ENCODE peak calls at places on chromosomes 3 and 15, in five cellular contexts. Q is ovary, C is stomach, N is heart right ventricle, B is breast epithelium. P is an unnamed sample. For H3K4me1, H3K27me3 and H3K9me3, the result is how much of the 10 kb centered on the place peaks cover.

GRCh38 chr3:39415983-39416382 is 9.5 kb downstream of the RPSA start:
- DNase-seq in B (no peak), Q (no peak), C (no peak), N (no peak), P (no peak)

GRCh38 chr15:80669599-80670273 is 25.4 kb upstream of the ABHD17C start:
- DNase-seq in C (no peak), Q (no peak), N (no peak), B (no peak), P (no peak)

GRCh38 chr3:42300013-42300412 is 34.0 kb upstream of the CCK start:
- DNase-seq in N (peak), Q (no peak), B (no peak), C (no peak), P (no peak)

GRCh38 chr15:31483053-31483923 is 156.7 kb downstream of the KLF13 start:
- DNase-seq in Q (no peak), C (peak), B (no peak), N (no peak), P (no peak)

GRCh38 chr3:194091141-194091540 is 44.8 kb upstream of the HES1 start:
- DNase-seq in B (no peak), Q (no peak), C (no peak), N (no peak), P (no peak)

GRCh38 chr3:152222327-152222726 is 46.4 kb upstream of the MBNL1 start:
- DNase-seq in N (no peak), C (no peak), B (no peak), Q (no peak), P (no peak)

GRCh38 chr3:54538346-54538745 is 389.5 kb downstream of the LRTM1 start:
- DNase-seq in N (no peak), B (no peak), C (no peak), Q (no peak), P (no peak)

GRCh38 chr3:183507551-183507950 is 48.0 kb downstream of the KLHL6 start:
- DNase-seq in N (no peak), C (peak), B (no peak), Q (no peak), P (peak)

GRCh38 chr3:20071182-20071581 is 30.9 kb downstream of the KAT2B start:
- DNase-seq in Q (no peak), B (no peak), N (no peak), C (no peak), P (no peak)

GRCh38 chr3:106249159-106249558 is 380.3 kb upstream of the CBLB start:
- DNase-seq in B (no peak), N (no peak), C (no peak), Q (no peak), P (no peak)

DNA sequence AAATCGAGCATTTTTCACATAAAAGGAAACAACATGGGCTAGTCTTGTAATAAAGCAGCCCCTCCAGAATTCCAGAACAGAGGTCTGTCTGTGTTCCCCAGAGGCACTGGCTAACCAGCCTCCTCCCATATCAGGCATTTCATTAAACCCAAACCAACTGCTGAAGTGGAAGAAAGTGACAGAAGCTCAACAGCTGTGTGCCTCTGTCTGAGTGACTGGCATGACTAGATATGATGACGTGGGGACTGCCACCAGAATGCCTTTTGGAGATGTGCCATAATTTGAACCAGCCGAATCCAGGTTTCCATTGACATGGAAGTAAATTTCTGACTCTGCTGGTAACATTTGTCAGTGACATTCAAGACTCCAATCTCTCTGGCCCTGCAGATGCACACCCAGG is 8.7 kb downstream of the LIMD1 start:
- DNase-seq in N (no peak), C (no peak), B (no peak), Q (no peak), P (no peak)
- H3K4me1 ChIP-seq in N (half or more), C (half or more), B (under half), Q (under half), P (half or more)

GRCh38 chr3:56467801-56468183 is 475 bp downstream of the ERC2 start:
- DNase-seq in Q (peak), N (no peak), C (no peak), B (no peak), P (no peak)
- H3K27me3 ChIP-seq in Q (under half), N (under half), C (under half), B (under half), P (under half)

DNA sequence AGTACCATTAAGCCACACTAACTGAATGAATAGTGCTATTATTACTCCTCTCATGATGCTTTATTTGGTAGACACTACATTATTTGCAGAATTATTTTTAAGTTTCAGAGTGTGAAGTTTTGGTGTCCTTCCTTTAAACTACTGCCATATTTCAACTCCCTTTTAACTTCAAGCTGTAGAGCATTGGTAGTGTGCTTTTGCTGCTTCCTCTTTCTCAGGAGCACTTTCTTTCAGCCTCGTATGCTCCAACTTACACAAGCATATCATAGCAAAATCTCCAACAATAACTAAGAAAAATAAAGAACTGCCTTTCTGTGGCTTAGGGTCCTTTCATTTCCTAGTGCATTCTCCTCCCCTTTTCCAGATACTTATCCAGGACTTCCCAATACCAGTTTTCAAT is 476.4 kb upstream of the AGTR1 start:
- DNase-seq in Q (no peak), N (no peak), C (no peak), B (no peak), P (no peak)
- H3K9me3 ChIP-seq in Q (under half), N (under half), C (under half), B (under half), P (under half)

DNA sequence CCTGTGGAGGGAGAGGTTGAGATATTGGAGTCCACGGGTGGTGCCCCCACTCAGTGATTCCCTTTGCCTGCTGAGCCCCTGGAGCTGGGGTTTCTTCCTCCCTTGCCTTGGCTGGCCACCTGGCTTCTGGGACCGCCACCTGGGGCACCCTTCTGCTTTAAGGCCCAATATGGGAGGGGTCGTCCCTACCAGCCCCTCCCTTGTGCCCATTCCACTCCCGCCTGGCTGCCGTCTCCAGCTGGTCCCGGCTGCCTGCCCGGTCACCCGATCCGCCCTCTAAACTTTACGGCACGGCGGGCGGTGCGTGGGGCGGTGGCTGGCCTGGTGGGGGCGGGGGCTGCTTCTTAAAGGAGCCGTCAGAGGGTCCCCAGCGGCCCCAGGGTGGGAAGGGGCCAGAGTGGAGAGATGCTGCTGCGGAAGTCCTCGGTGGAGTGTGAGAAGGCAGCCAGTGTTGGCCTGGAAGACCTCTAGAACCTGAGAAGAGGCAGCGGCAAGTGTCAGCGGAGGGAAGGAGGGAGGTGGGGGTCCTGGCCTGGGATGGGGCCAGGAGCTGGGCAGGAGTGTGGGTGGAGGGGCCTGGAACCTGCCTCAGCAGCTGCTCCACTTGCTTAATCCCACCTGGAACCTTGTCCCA is 1.6 kb upstream of the SEMA3B start:
- DNase-seq in B (no peak), C (peak), N (peak), Q (peak), P (peak)
- H3K4me1 ChIP-seq in B (under half), C (half or more), N (half or more), Q (under half), P (half or more)

GRCh38 chr3:5579342-5579741 is 391.8 kb downstream of the EDEM1 start:
- DNase-seq in Q (no peak), B (no peak), C (no peak), N (no peak), P (no peak)
- H3K27me3 ChIP-seq in Q (under half), B (under half), C (under half), N (under half), P (under half)

DNA sequence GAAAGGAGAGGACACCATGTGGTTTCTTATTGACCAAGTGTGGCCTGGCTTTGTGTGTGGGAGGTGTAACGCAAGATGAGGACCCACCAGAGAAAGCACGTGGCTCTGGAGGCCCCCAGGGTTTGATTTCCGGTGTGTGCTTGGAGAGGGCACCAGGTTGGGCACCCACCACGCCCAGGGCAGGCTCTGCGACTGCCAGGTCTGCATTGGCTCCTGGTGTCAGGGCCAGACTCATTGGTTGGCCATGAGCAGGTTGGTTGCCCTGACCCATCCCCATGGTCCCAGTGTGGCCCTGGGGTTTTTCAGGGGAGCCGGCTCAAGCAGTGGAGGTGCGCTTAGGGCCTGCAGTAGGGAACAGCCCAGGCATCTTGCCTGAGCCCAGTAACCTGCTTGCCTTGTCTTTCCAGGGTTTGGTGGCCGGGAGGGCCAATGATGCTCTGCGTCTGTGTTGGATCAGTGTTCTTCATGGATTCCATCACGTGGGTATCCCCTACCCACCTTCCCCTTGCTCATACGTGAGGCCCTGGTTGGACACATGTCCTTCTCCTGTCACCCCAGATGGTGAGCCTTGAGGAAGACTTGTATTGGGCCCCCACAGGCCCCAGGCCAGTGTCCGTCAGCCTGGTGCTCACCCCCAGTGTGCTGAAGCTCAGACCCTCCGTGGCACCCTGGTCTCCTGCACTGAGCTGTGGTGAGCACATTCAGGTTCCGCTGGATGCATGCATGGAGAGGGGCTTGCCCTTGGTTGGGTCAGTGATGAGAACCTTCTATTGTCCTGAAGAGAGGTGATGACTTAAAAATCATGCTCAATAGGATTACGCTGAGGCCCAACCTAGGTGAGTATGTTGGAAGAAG is 193.9 kb downstream of the UBE3A start:
- DNase-seq in C (peak), Q (peak), N (peak), B (peak), P (no peak)
- H3K9me3 ChIP-seq in C (half or more), Q (under half), N (under half), B (half or more), P (under half)

GRCh38 chr3:16849240-16849639 is 35.5 kb upstream of the PLCL2 start:
- DNase-seq in C (peak), Q (no peak), B (no peak), N (peak), P (no peak)
- H3K4me1 ChIP-seq in C (under half), Q (under half), B (under half), N (under half), P (under half)

DNA sequence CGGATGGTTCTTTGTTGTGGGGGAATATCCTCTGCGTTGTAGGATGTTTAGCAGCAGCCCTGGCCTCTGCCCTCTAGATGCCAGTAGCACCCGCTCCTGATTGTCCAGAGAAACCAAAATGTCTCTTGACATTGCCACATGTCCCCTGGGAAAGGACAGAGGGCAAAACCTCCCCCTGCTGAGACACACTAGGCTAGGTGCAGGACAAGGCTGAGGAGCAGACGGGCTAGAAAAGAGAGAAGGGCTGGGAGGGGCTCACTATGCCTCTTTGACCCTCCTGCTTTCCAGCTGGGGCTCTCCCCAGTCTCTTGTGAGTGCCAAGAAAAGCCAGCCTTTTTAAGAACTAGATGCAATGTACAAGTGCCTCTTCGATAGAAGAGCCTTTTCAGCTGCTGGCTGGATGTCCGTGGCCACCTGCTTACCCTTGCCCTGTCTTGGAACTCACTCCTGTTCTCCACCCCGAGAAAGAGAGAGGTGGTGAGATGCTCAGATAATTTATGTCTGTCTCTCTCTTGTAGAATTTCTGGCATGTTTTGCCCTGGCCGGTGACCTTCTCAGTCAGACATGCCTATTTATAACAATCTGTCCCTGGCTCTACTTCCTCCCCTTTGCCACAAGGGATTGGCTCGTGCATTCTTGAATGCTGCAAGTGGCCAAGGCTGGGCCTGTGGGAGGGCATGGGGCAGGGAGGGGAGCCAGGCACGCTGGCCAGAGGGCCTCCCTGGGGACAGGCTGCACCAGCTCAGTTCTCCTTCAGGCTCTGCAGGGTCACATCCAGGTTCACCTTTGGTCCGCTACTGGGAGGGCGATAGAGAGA is 142.6 kb downstream of the RPLP1 start:
- DNase-seq in C (peak), N (peak), Q (no peak), B (no peak), P (peak)
- H3K27me3 ChIP-seq in C (under half), N (under half), Q (under half), B (under half), P (under half)